ENCODE peak calls at places on chromosomes 12 and 14, in five cellular contexts. Y, Z, W, F and S are unnamed samples.

GRCh38 chr12:86712425-86712843 is 456.2 kb upstream of the MGAT4C start:
- DNase-seq in W (no peak), F (peak; percentile 96), Z (no peak), Y (no peak), S (no peak)

GRCh38 chr14:31057035-31057434 is 30.9 kb upstream of the STRN3 start:
- DNase-seq in Z (no peak), Y (no peak), F (no peak), W (no peak), S (no peak)

GRCh38 chr12:12983420-12984035 is 16.5 kb downstream of the HEBP1 start:
- DNase-seq in F (peak; percentile 78), Y (no peak), Z (no peak), W (no peak), S (no peak)

GRCh38 chr12:92861381-92861780 is 67.7 kb downstream of the EEA1 start:
- DNase-seq in W (no peak), Y (no peak), Z (no peak), F (no peak), S (no peak)

GRCh38 chr12:92185052-92185451 is 39.4 kb upstream of the BTG1 start:
- DNase-seq in Y (no peak), W (no peak), Z (no peak), F (no peak), S (no peak)

GRCh38 chr12:113697104-113697503 is 225.4 kb upstream of the LHX5 start:
- DNase-seq in F (no peak), Z (no peak), Y (no peak), W (no peak), S (no peak)

GRCh38 chr12:11648514-11649412 is 711 bp upstream of the ETV6 start:
- DNase-seq in F (peak; percentile 89), W (peak; percentile 70), Y (peak; percentile 74), Z (peak; percentile 66), S (peak; percentile 78)

GRCh38 chr12:51951843-51952722 is 584 bp downstream of the ACVR1B start:
- DNase-seq in Y (peak; percentile 46), F (peak; percentile 15), Z (no peak), W (peak; percentile 35), S (peak; percentile 82)

GRCh38 chr12:56387152-56387551 is 24.5 kb upstream of the APOF start:
- DNase-seq in Y (no peak), W (no peak), F (no peak), Z (no peak), S (no peak)

GRCh38 chr14:31080060-31080459 is 53.9 kb upstream of the STRN3 start:
- DNase-seq in F (no peak), W (no peak), Z (no peak), Y (no peak), S (no peak)

GRCh38 chr14:20652996-20653975 is 11.8 kb upstream of the OR6S1 start:
- DNase-seq in Z (no peak), Y (no peak), W (no peak), F (peak; percentile 32), S (no peak)

GRCh38 chr12:121767525-121768016 is 25.9 kb downstream of the RHOF start:
- DNase-seq in Y (peak; percentile 82), F (no peak), W (no peak), Z (no peak), S (no peak)

GRCh38 chr12:22312336-22312735 is 22.2 kb downstream of the ST8SIA1 start:
- DNase-seq in F (no peak), Z (no peak), W (no peak), Y (peak; percentile 50), S (no peak)

GRCh38 chr14:87529081-87529480 is 463.9 kb downstream of the GALC start:
- DNase-seq in Z (no peak), Y (no peak), W (no peak), F (no peak), S (no peak)

GRCh38 chr14:78164226-78164853 is 5.8 kb upstream of the NRXN3 start:
- DNase-seq in W (no peak), Z (no peak), F (no peak), Y (no peak), S (no peak)

GRCh38 chr12:107086314-107086713 is 7.0 kb downstream of the CRY1 start:
- DNase-seq in F (no peak), Y (no peak), W (no peak), Z (no peak), S (no peak)

GRCh38 chr12:13061377-13061776 is 17.2 kb downstream of the FAM234B start:
- DNase-seq in Y (no peak), W (no peak), F (no peak), Z (no peak), S (no peak)

GRCh38 chr14:89672636-89673279 is 255.7 kb upstream of the FOXN3 start:
- DNase-seq in W (peak; percentile 37), F (no peak), Z (no peak), Y (no peak), S (no peak)

GRCh38 chr14:74085047-74085637 is 386 bp downstream of the LIN52 start:
- DNase-seq in Y (no peak), F (no peak), W (no peak), Z (no peak), S (no peak)

GRCh38 chr12:124490584-124491305 is 76.7 kb downstream of the NCOR2 start:
- DNase-seq in W (peak; percentile 88), F (no peak), Z (no peak), Y (peak; percentile 94), S (no peak)

GRCh38 chr14:61347771-61348443 is 26.5 kb downstream of the PRKCH start:
- DNase-seq in W (no peak), F (no peak), Y (no peak), Z (no peak), S (no peak)

GRCh38 chr14:44609201-44609600 is 102.1 kb upstream of the FSCB start:
- DNase-seq in W (no peak), Z (no peak), Y (no peak), F (no peak), S (no peak)

GRCh38 chr12:46409342-46409741 is 36.8 kb upstream of the SLC38A2 start:
- DNase-seq in W (no peak), Z (no peak), Y (no peak), F (peak; percentile 27), S (no peak)

GRCh38 chr14:46487582-46488350 is 163.8 kb downstream of the RPL10L start:
- DNase-seq in W (no peak), Z (no peak), Y (no peak), F (no peak), S (no peak)

GRCh38 chr14:60206249-60206670 is 41.1 kb upstream of the DHRS7 start:
- DNase-seq in Y (no peak), Z (no peak), W (no peak), F (no peak), S (no peak)

GRCh38 chr14:50770586-50770985 is 60.4 kb downstream of the NIN start:
- DNase-seq in Y (no peak), Z (no peak), F (no peak), W (no peak), S (no peak)

GRCh38 chr12:131852551-131853299 is 24.5 kb downstream of the MMP17 start:
- DNase-seq in Y (no peak), F (no peak), W (no peak), Z (no peak), S (no peak)

GRCh38 chr12:97756741-97757140 is 294.1 kb downstream of the RMST start:
- DNase-seq in Z (no peak), W (no peak), Y (no peak), F (no peak), S (no peak)

GRCh38 chr12:19284658-19285057 is 154.6 kb upstream of the AEBP2 start:
- DNase-seq in W (no peak), Z (no peak), Y (no peak), F (no peak), S (no peak)

GRCh38 chr14:22570132-22570949 is 18.7 kb downstream of the DAD1 start:
- DNase-seq in Z (no peak), F (peak; percentile 83), Y (no peak), W (no peak), S (peak; percentile 83)

GRCh38 chr12:116389326-116389725 is 111.8 kb upstream of the MED13L start:
- DNase-seq in W (no peak), Z (no peak), F (no peak), Y (peak; percentile 17), S (no peak)

DNA sequence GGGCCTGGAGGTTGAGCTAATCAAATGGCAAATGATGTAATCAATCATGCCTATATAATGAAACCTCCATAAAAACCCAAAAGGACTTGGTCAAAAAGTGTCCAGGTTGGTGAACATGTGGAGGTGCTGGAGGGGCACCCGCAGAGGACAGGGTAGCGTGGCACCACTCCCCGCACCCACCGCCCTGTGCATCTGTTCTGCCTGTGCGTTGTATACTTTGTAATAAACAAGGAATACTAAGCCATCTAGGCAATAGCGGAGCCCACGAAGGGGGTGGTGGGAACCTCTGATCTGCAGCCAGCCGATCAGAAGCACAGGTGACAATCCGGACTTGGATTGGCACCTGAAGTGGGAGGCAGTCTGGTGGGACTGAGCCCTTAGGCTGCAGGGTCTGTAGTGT is 75.8 kb upstream of the GPR68 start:
- DNase-seq in F (no peak), Z (no peak), Y (no peak), W (no peak), S (no peak)
- H3K4me1 ChIP-seq in F (peaks cover 48% of the 10 kb centered on the region), Z (peaks cover 9% of the 10 kb centered on the region), Y (peaks cover 52% of the 10 kb centered on the region), W (peaks cover 2% of the 10 kb centered on the region), S (peaks cover 41% of the 10 kb centered on the region)

GRCh38 chr12:110742718-110743570 is at the start of gene PPP1CC:
- DNase-seq in Y (peak; percentile 96), W (peak; percentile 94), Z (peak; percentile 91), F (peak; percentile 90), S (peak; percentile 95)
- TF ChIP-seq POLR2A in Y (peak; percentile 79), W (peak; percentile 64), Z (no peak), F (peak; percentile 80), S (peak; percentile 67)

DNA sequence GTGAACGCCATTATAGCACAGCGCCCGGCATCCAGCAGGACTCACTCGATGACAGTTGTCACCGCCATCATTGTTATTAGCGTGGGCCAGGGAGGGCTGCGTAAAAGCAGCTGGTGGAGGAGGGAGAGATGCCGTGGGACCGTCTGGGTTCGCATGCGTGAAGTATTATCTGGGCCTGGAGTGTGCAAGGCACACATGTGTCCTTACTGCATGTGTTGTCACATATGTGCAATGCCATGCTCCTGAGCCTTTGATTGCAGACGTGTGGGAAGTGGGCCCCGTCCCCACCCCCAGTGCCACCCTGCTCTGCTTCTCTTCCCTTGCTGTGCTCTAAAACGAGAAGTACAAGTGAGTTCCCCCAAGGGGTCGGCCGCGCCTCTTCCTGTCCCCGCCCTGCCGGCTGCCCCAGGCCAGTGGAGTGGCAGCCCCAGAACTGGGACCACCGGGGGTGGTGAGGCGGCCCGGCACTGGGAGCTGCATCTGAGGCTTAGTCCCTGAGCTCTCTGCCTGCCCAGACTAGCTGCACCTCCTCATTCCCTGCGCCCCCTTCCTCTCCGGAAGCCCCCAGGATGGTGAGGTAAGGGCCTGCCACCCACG is at the start of gene PTPN6:
- DNase-seq in W (peak; percentile 75), Y (peak; percentile 69), Z (no peak), F (no peak), S (no peak)
- H3K4me1 ChIP-seq in W (no peaks in the 10 kb centered on the region), Y (peaks cover 3% of the 10 kb centered on the region), Z (peaks cover 10% of the 10 kb centered on the region), F (peaks cover 17% of the 10 kb centered on the region), S (peaks cover 21% of the 10 kb centered on the region)

GRCh38 chr14:91716999-91717398 is 14.9 kb downstream of the CATSPERB start:
- DNase-seq in W (no peak), F (no peak), Y (no peak), Z (no peak), S (no peak)

GRCh38 chr14:91719839-91720238 is 12.0 kb downstream of the CATSPERB start:
- DNase-seq in W (no peak), Y (no peak), Z (no peak), F (no peak), S (no peak)

DNA sequence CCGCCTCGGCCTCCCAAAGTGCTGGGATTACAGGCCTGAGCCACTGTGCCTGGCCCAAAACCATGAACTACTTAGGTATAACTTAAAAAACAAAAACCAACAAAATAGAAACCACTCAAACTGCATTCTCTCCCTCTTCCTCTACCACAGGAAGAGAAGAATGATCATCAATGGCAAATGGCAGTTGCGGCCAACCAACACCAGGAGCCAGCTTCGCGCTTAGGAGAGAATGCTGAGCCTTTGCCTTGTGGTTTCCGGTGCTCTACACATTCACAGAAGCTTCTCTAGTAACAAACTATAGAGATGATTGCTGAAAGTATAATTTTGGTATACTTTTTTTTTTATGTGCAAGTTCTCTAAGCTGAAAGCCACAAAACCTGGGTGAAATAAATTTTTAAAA is 17.1 kb downstream of the CATSPERB start:
- DNase-seq in Z (no peak), F (no peak), Y (no peak), W (no peak), S (no peak)
- TF ChIP-seq POLR2A in Z (no peak), F (no peak), Y (no peak), W (no peak), S (no peak)